ENCODE peak calls at places on chromosomes 13 and 19, in five cellular contexts. One of them, this sample, is unnamed.
A peak's percentile ranks its signal among the peaks of the same experiment; 100 is the strongest.

GRCh38 chr13:103006706-103007426 is 59.4 kb downstream of the SLC10A2 start:
- DNase-seq in mesenchymal stem cell: no peak
- DNase-seq in neuronal stem cell: no peak
- DNase-seq in H9: no peak
- DNase-seq in H1: no peak
- DNase-seq in this sample: no peak

GRCh38 chr19:41936416-41936850 is 8.2 kb upstream of the ERFL start:
- DNase-seq in mesenchymal stem cell: no peak
- DNase-seq in neuronal stem cell: no peak
- DNase-seq in H9: no peak
- DNase-seq in H1: no peak
- DNase-seq in this sample: no peak

GRCh38 chr13:112822851-112823250 is 133.0 kb downstream of the ATP11A start:
- DNase-seq in mesenchymal stem cell: no peak
- DNase-seq in neuronal stem cell: no peak
- DNase-seq in H9: no peak
- DNase-seq in H1: no peak
- DNase-seq in this sample: no peak

GRCh38 chr13:110261166-110262081 is 45.5 kb downstream of the COL4A1 start:
- DNase-seq in mesenchymal stem cell: peak; percentile 53
- DNase-seq in neuronal stem cell: no peak
- DNase-seq in H9: peak; percentile 61
- DNase-seq in H1: peak; percentile 57
- DNase-seq in this sample: no peak

GRCh38 chr19:480016-480855 is 16.1 kb upstream of the MADCAM1 start:
- DNase-seq in mesenchymal stem cell: peak; percentile 70
- DNase-seq in neuronal stem cell: peak; percentile 59
- DNase-seq in H9: peak; percentile 82
- DNase-seq in H1: peak; percentile 86
- DNase-seq in this sample: no peak

GRCh38 chr19:40257096-40257517 is 28.0 kb downstream of the AKT2 start:
- DNase-seq in mesenchymal stem cell: no peak
- DNase-seq in neuronal stem cell: no peak
- DNase-seq in H9: no peak
- DNase-seq in H1: no peak
- DNase-seq in this sample: no peak

GRCh38 chr19:2063824-2064223 is 12.8 kb upstream of the MKNK2 start:
- DNase-seq in mesenchymal stem cell: no peak
- DNase-seq in neuronal stem cell: no peak
- DNase-seq in H9: no peak
- DNase-seq in H1: no peak
- DNase-seq in this sample: no peak

GRCh38 chr19:48629599-48630288 is 7.4 kb downstream of the DBP start:
- DNase-seq in mesenchymal stem cell: peak; percentile 71
- DNase-seq in neuronal stem cell: peak; percentile 83
- DNase-seq in H9: peak; percentile 99
- DNase-seq in H1: peak; percentile 100
- DNase-seq in this sample: peak; percentile 80

GRCh38 chr19:2355168-2356035 is 4.7 kb upstream of the TMPRSS9 start:
- DNase-seq in mesenchymal stem cell: no peak
- DNase-seq in neuronal stem cell: no peak
- DNase-seq in H9: no peak
- DNase-seq in H1: no peak
- DNase-seq in this sample: no peak

GRCh38 chr13:30673669-30674521 is 56.2 kb downstream of the USPL1 start:
- DNase-seq in mesenchymal stem cell: peak; percentile 83
- DNase-seq in neuronal stem cell: peak; percentile 77
- DNase-seq in H9: peak; percentile 84
- DNase-seq in H1: peak; percentile 92
- DNase-seq in this sample: peak; percentile 85

GRCh38 chr19:4208385-4209094 is 20.8 kb upstream of the EBI3 start:
- DNase-seq in mesenchymal stem cell: peak; percentile 39
- DNase-seq in neuronal stem cell: no peak
- DNase-seq in H9: peak; percentile 61
- DNase-seq in H1: peak; percentile 64
- DNase-seq in this sample: peak; percentile 96

GRCh38 chr19:3048190-3048533 is 14.1 kb downstream of the TLE5 start:
- DNase-seq in mesenchymal stem cell: no peak
- DNase-seq in neuronal stem cell: no peak
- DNase-seq in H9: no peak
- DNase-seq in H1: no peak
- DNase-seq in this sample: no peak

GRCh38 chr19:1276620-1277007 is 1.3 kb downstream of the FAM174C start:
- DNase-seq in mesenchymal stem cell: no peak
- DNase-seq in neuronal stem cell: no peak
- DNase-seq in H9: no peak
- DNase-seq in H1: no peak
- DNase-seq in this sample: no peak

GRCh38 chr19:2478324-2478755 is 2.4 kb downstream of the GADD45B start:
- DNase-seq in mesenchymal stem cell: peak; percentile 89
- DNase-seq in neuronal stem cell: no peak
- DNase-seq in H9: no peak
- DNase-seq in H1: peak; percentile 72
- DNase-seq in this sample: peak; percentile 79

GRCh38 chr19:1098177-1099051 is 3.2 kb upstream of the POLR2E start:
- DNase-seq in mesenchymal stem cell: no peak
- DNase-seq in neuronal stem cell: no peak
- DNase-seq in H9: no peak
- DNase-seq in H1: no peak
- DNase-seq in this sample: peak; percentile 70

GRCh38 chr13:75495938-75496337 is 14.0 kb upstream of the TBC1D4 start:
- DNase-seq in mesenchymal stem cell: peak; percentile 68
- DNase-seq in neuronal stem cell: no peak
- DNase-seq in H9: no peak
- DNase-seq in H1: no peak
- DNase-seq in this sample: no peak

GRCh38 chr13:113759525-113760137 is 605 bp downstream of the TMEM255B start:
- DNase-seq in mesenchymal stem cell: peak; percentile 42
- DNase-seq in neuronal stem cell: peak; percentile 27
- DNase-seq in H9: no peak
- DNase-seq in H1: no peak
- DNase-seq in this sample: no peak

GRCh38 chr13:78816592-78816991 is 157.6 kb upstream of the OBI1 start:
- DNase-seq in mesenchymal stem cell: no peak
- DNase-seq in neuronal stem cell: no peak
- DNase-seq in H9: peak; percentile 38
- DNase-seq in H1: no peak
- DNase-seq in this sample: no peak

GRCh38 chr13:109700176-109700575 is 86.2 kb downstream of the IRS2 start:
- DNase-seq in mesenchymal stem cell: peak; percentile 80
- DNase-seq in neuronal stem cell: no peak
- DNase-seq in H9: no peak
- DNase-seq in H1: no peak
- DNase-seq in this sample: no peak

GRCh38 chr13:63497601-63498000 is 2082.0 kb upstream of the PCDH20 start:
- DNase-seq in mesenchymal stem cell: peak; percentile 78
- DNase-seq in neuronal stem cell: no peak
- DNase-seq in H9: no peak
- DNase-seq in H1: no peak
- DNase-seq in this sample: no peak

GRCh38 chr13:79228972-79229371 is 177.1 kb downstream of the RBM26 start:
- DNase-seq in mesenchymal stem cell: no peak
- DNase-seq in neuronal stem cell: no peak
- DNase-seq in H9: no peak
- DNase-seq in H1: no peak
- DNase-seq in this sample: peak; percentile 74

GRCh38 chr13:113856716-113857065 is 7.2 kb downstream of the GAS6 start:
- DNase-seq in mesenchymal stem cell: peak; percentile 76
- DNase-seq in neuronal stem cell: no peak
- DNase-seq in H9: peak; percentile 20
- DNase-seq in H1: peak; percentile 32
- DNase-seq in this sample: no peak

GRCh38 chr19:6423499-6424189 is 967 bp downstream of the KHSRP start:
- DNase-seq in mesenchymal stem cell: peak; percentile 83
- DNase-seq in neuronal stem cell: no peak
- DNase-seq in H9: peak; percentile 75
- DNase-seq in H1: peak; percentile 53
- DNase-seq in this sample: peak; percentile 56

GRCh38 chr19:57903298-57904174 is 12.9 kb downstream of the ZNF417 start:
- DNase-seq in mesenchymal stem cell: peak; percentile 61
- DNase-seq in neuronal stem cell: no peak
- DNase-seq in H9: no peak
- DNase-seq in H1: no peak
- DNase-seq in this sample: no peak

GRCh38 chr13:67554746-67555452 is 324.8 kb upstream of the PCDH9 start:
- DNase-seq in mesenchymal stem cell: peak; percentile 13
- DNase-seq in neuronal stem cell: no peak
- DNase-seq in H9: no peak
- DNase-seq in H1: no peak
- DNase-seq in this sample: no peak

GRCh38 chr13:113567681-113568080 is 16.9 kb upstream of the TFDP1 start:
- DNase-seq in mesenchymal stem cell: no peak
- DNase-seq in neuronal stem cell: no peak
- DNase-seq in H9: no peak
- DNase-seq in H1: peak; percentile 28
- DNase-seq in this sample: peak; percentile 14

DNA sequence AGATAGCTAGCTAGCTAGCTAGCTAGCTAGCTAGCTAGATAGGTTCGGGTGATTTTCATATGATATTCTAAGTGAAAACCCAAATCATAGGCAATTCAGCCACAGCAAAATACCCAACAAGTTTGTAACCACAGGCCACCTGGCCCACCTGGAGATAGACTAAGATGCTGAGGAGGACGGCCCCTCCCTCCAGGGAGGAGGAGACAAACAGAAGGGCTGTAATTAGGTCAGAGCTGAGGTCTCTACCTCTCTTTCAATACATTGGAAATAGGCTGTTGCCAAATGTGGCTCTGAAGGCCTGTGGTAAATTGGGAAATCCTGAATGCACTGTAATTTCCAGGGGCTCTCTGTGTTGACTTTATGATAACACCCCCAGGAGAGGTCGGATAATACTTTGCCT is 382.2 kb downstream of the FGF9 start:
- DNase-seq in mesenchymal stem cell: no peak
- DNase-seq in neuronal stem cell: no peak
- DNase-seq in H9: no peak
- DNase-seq in H1: no peak
- DNase-seq in this sample: no peak
- H2BK12ac ChIP-seq in mesenchymal stem cell: no peak overlapping the region
- H2BK12ac ChIP-seq in neuronal stem cell: no peak overlapping the region
- H2BK12ac ChIP-seq in H9: no peak overlapping the region
- H2BK12ac ChIP-seq in H1: no peak overlapping the region
- H2BK12ac ChIP-seq in this sample: no peak overlapping the region

DNA sequence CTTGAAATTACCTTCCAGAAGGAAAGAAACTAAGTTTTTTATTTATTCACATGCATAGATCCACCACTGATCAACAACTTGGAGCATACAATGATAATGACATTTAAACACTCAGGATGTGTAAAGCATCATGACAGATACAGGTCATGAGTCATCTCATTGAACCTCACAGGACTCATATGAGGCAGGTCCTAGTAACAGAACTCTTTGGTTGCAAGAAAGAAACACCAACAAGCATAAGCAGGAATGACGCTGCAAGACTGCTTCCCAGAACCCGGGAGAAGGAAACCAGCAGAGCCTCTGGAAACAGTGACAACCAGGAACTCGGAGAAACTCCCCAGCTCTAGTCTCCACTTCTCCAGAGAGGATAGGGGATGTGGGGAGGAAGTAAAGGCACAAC is 60.8 kb upstream of the IPO5 start:
- DNase-seq in mesenchymal stem cell: peak; percentile 84
- DNase-seq in neuronal stem cell: no peak
- DNase-seq in H9: no peak
- DNase-seq in H1: no peak
- DNase-seq in this sample: peak; percentile 9
- H3K18ac ChIP-seq in mesenchymal stem cell: no peak overlapping the region
- H3K18ac ChIP-seq in neuronal stem cell: no peak overlapping the region
- H3K18ac ChIP-seq in H9: no peak overlapping the region
- H3K18ac ChIP-seq in H1: no peak overlapping the region
- H3K18ac ChIP-seq in this sample: no peak overlapping the region

GRCh38 chr19:18265611-18265981 is 8.7 kb downstream of the IQCN start:
- DNase-seq in mesenchymal stem cell: no peak
- DNase-seq in neuronal stem cell: no peak
- DNase-seq in H9: no peak
- DNase-seq in H1: no peak
- DNase-seq in this sample: no peak

GRCh38 chr19:18263324-18264215 is 10.7 kb downstream of the IQCN start:
- DNase-seq in mesenchymal stem cell: no peak
- DNase-seq in neuronal stem cell: no peak
- DNase-seq in H9: no peak
- DNase-seq in H1: no peak
- DNase-seq in this sample: no peak

GRCh38 chr19:18262917-18263316 is 11.3 kb downstream of the IQCN start:
- DNase-seq in mesenchymal stem cell: peak; percentile 85
- DNase-seq in neuronal stem cell: no peak
- DNase-seq in H9: no peak
- DNase-seq in H1: no peak
- DNase-seq in this sample: no peak

GRCh38 chr19:18264956-18265610 is 9.2 kb downstream of the IQCN start:
- DNase-seq in mesenchymal stem cell: no peak
- DNase-seq in neuronal stem cell: no peak
- DNase-seq in H9: no peak
- DNase-seq in H1: no peak
- DNase-seq in this sample: no peak

DNA sequence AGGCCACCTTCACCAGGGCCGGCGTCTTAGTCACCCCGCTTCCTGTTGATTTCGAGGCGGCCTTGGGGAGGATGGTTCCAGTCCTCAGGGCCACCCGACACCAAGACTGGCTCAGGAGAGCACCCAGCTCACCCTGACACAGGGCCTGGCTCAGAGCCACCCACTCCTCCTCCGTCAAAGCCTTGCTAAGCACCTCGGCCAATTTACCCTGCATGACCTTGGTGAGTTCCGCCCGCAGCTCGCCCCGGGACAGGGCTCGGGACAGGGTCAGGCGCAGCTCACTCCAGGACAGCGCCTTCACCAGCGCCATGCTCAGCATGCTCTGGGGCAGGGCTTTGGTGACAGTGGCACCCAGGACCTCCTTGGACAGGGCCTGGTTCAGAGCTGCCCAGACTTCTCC is 9.8 kb downstream of the IQCN start:
- DNase-seq in mesenchymal stem cell: no peak
- DNase-seq in neuronal stem cell: no peak
- DNase-seq in H9: no peak
- DNase-seq in H1: no peak
- DNase-seq in this sample: no peak
- H3K9ac ChIP-seq in mesenchymal stem cell: no peak overlapping the region
- H3K9ac ChIP-seq in neuronal stem cell: no peak overlapping the region
- H3K9ac ChIP-seq in H9: no peak overlapping the region
- H3K9ac ChIP-seq in H1: no peak overlapping the region
- H3K9ac ChIP-seq in this sample: no peak overlapping the region

GRCh38 chr13:28140433-28141125 is 2.2 kb downstream of the PAN3 start:
- DNase-seq in mesenchymal stem cell: peak; percentile 78
- DNase-seq in neuronal stem cell: no peak
- DNase-seq in H9: no peak
- DNase-seq in H1: no peak
- DNase-seq in this sample: peak; percentile 69

GRCh38 chr13:28138756-28139470 is 568 bp downstream of the PAN3 start:
- DNase-seq in mesenchymal stem cell: peak; percentile 97
- DNase-seq in neuronal stem cell: peak; percentile 77
- DNase-seq in H9: peak; percentile 81
- DNase-seq in H1: peak; percentile 86
- DNase-seq in this sample: peak; percentile 65

GRCh38 chr13:28136916-28137315 is 1.4 kb upstream of the PAN3 start:
- DNase-seq in mesenchymal stem cell: peak; percentile 12
- DNase-seq in neuronal stem cell: no peak
- DNase-seq in H9: no peak
- DNase-seq in H1: no peak
- DNase-seq in this sample: no peak

GRCh38 chr13:28137556-28137955 is 789 bp upstream of the PAN3 start:
- DNase-seq in mesenchymal stem cell: no peak
- DNase-seq in neuronal stem cell: no peak
- DNase-seq in H9: no peak
- DNase-seq in H1: no peak
- DNase-seq in this sample: no peak

GRCh38 chr13:28138012-28138755 is at the start of gene PAN3:
- DNase-seq in mesenchymal stem cell: peak; percentile 94
- DNase-seq in neuronal stem cell: peak; percentile 85
- DNase-seq in H9: peak; percentile 90
- DNase-seq in H1: peak; percentile 95
- DNase-seq in this sample: peak; percentile 95
- H2BK12ac ChIP-seq in mesenchymal stem cell: peak within 1 kb of the TSS; percentile 89
- H2BK12ac ChIP-seq in neuronal stem cell: no peak within 1 kb of the TSS
- H2BK12ac ChIP-seq in H9: no peak within 1 kb of the TSS
- H2BK12ac ChIP-seq in H1: peak within 1 kb of the TSS; percentile 84
- H2BK12ac ChIP-seq in this sample: peak within 1 kb of the TSS; percentile 65